ENCODE peak calls at places on chromosomes 7 and 10, in four cellular contexts. One of them, this sample, is unnamed.
A peak's percentile ranks its signal among the peaks of the same experiment; 100 is the strongest.

GRCh38 chr7:46759711-46760480 is 822.0 kb downstream of the TNS3 start:
- DNase-seq in left ventricle myocardium inferior: no peak
- DNase-seq in neural progenitor cell: no peak
- DNase-seq in cardiac muscle cell: peak; percentile 62
- DNase-seq in this sample: no peak

GRCh38 chr7:26201261-26202018 is at the start of gene CBX3:
- DNase-seq in left ventricle myocardium inferior: peak; percentile 91
- DNase-seq in neural progenitor cell: peak; percentile 99
- DNase-seq in cardiac muscle cell: peak; percentile 86
- DNase-seq in this sample: peak; percentile 92

GRCh38 chr7:133310232-133310852 is 57.5 kb downstream of the EXOC4 start:
- DNase-seq in left ventricle myocardium inferior: no peak
- DNase-seq in neural progenitor cell: no peak
- DNase-seq in cardiac muscle cell: peak; percentile 70
- DNase-seq in this sample: no peak

GRCh38 chr10:97063983-97064837 is 121.5 kb downstream of the SLIT1 start:
- DNase-seq in left ventricle myocardium inferior: no peak
- DNase-seq in neural progenitor cell: no peak
- DNase-seq in cardiac muscle cell: no peak
- DNase-seq in this sample: no peak

GRCh38 chr7:7556852-7557251 is 9.8 kb upstream of the MIOS start:
- DNase-seq in left ventricle myocardium inferior: no peak
- DNase-seq in neural progenitor cell: no peak
- DNase-seq in cardiac muscle cell: no peak
- DNase-seq in this sample: peak; percentile 30

GRCh38 chr7:45885264-45885882 is 2.9 kb upstream of the IGFBP1 start:
- DNase-seq in left ventricle myocardium inferior: no peak
- DNase-seq in neural progenitor cell: no peak
- DNase-seq in cardiac muscle cell: no peak
- DNase-seq in this sample: no peak

GRCh38 chr10:80079312-80079613 is 798 bp downstream of the TMEM254 start:
- DNase-seq in left ventricle myocardium inferior: no peak
- DNase-seq in neural progenitor cell: no peak
- DNase-seq in cardiac muscle cell: no peak
- DNase-seq in this sample: no peak

GRCh38 chr7:20797174-20798080 is 10.7 kb upstream of the SP8 start:
- DNase-seq in left ventricle myocardium inferior: no peak
- DNase-seq in neural progenitor cell: peak; percentile 27
- DNase-seq in cardiac muscle cell: no peak
- DNase-seq in this sample: peak; percentile 53

GRCh38 chr10:22370320-22370719 is 25.0 kb downstream of the SPAG6 start:
- DNase-seq in left ventricle myocardium inferior: no peak
- DNase-seq in neural progenitor cell: no peak
- DNase-seq in cardiac muscle cell: no peak
- DNase-seq in this sample: no peak

GRCh38 chr7:74372511-74373111 is 81.1 kb upstream of the GTF2IRD1 start:
- DNase-seq in left ventricle myocardium inferior: peak; percentile 40
- DNase-seq in neural progenitor cell: peak; percentile 38
- DNase-seq in cardiac muscle cell: peak; percentile 56
- DNase-seq in this sample: peak; percentile 32

GRCh38 chr7:38796636-38797501 is 112.1 kb downstream of the VPS41 start:
- DNase-seq in left ventricle myocardium inferior: no peak
- DNase-seq in neural progenitor cell: peak; percentile 62
- DNase-seq in cardiac muscle cell: peak; percentile 65
- DNase-seq in this sample: no peak

GRCh38 chr10:97081621-97082235 is 104.0 kb downstream of the SLIT1 start:
- DNase-seq in left ventricle myocardium inferior: peak; percentile 39
- DNase-seq in neural progenitor cell: peak; percentile 91
- DNase-seq in cardiac muscle cell: peak; percentile 70
- DNase-seq in this sample: peak; percentile 68

GRCh38 chr7:138338361-138338760 is 121.7 kb upstream of the TRIM24 start:
- DNase-seq in left ventricle myocardium inferior: peak; percentile 73
- DNase-seq in neural progenitor cell: no peak
- DNase-seq in cardiac muscle cell: peak; percentile 95
- DNase-seq in this sample: no peak

GRCh38 chr7:6171532-6172330 is 100.7 kb downstream of the CYTH3 start:
- DNase-seq in left ventricle myocardium inferior: no peak
- DNase-seq in neural progenitor cell: peak; percentile 70
- DNase-seq in cardiac muscle cell: no peak
- DNase-seq in this sample: no peak

GRCh38 chr10:24723788-24724380 is at the start of gene ARHGAP21:
- DNase-seq in left ventricle myocardium inferior: peak; percentile 81
- DNase-seq in neural progenitor cell: peak; percentile 73
- DNase-seq in cardiac muscle cell: peak; percentile 85
- DNase-seq in this sample: peak; percentile 83

GRCh38 chr10:3857318-3857717 is 72.3 kb upstream of the KLF6 start:
- DNase-seq in left ventricle myocardium inferior: no peak
- DNase-seq in neural progenitor cell: no peak
- DNase-seq in cardiac muscle cell: no peak
- DNase-seq in this sample: no peak
- H3K4me1 ChIP-seq in left ventricle myocardium inferior: peaks cover 25% of the 10 kb centered on the region
- H3K4me1 ChIP-seq in neural progenitor cell: peaks cover 3% of the 10 kb centered on the region
- H3K4me1 ChIP-seq in cardiac muscle cell: no peaks in the 10 kb centered on the region
- H3K4me1 ChIP-seq in this sample: peaks cover 16% of the 10 kb centered on the region

GRCh38 chr10:13206546-13207443 is 27.4 kb downstream of the UCMA start:
- DNase-seq in left ventricle myocardium inferior: no peak
- DNase-seq in neural progenitor cell: peak; percentile 38
- DNase-seq in cardiac muscle cell: peak; percentile 73
- DNase-seq in this sample: peak; percentile 26
- TF ChIP-seq CTCF in left ventricle myocardium inferior: peak; percentile 51
- TF ChIP-seq CTCF in neural progenitor cell: peak; percentile 63
- TF ChIP-seq CTCF in cardiac muscle cell: peak; percentile 65
- TF ChIP-seq CTCF in this sample: peak; percentile 12

GRCh38 chr10:118853916-118854315 is 99.1 kb upstream of the CACUL1 start:
- DNase-seq in left ventricle myocardium inferior: no peak
- DNase-seq in neural progenitor cell: no peak
- DNase-seq in cardiac muscle cell: no peak
- DNase-seq in this sample: no peak
- H3K4me3 ChIP-seq in left ventricle myocardium inferior: no peak overlapping the region
- H3K4me3 ChIP-seq in neural progenitor cell: no peak overlapping the region
- H3K4me3 ChIP-seq in cardiac muscle cell: no peak overlapping the region
- H3K4me3 ChIP-seq in this sample: no peak overlapping the region

GRCh38 chr10:110394296-110394695 is 89.6 kb upstream of the SMNDC1 start:
- DNase-seq in left ventricle myocardium inferior: no peak
- DNase-seq in neural progenitor cell: no peak
- DNase-seq in cardiac muscle cell: no peak
- DNase-seq in this sample: no peak
- H3K4me1 ChIP-seq in left ventricle myocardium inferior: peaks cover 29% of the 10 kb centered on the region
- H3K4me1 ChIP-seq in neural progenitor cell: peaks cover 28% of the 10 kb centered on the region
- H3K4me1 ChIP-seq in cardiac muscle cell: peaks cover 24% of the 10 kb centered on the region
- H3K4me1 ChIP-seq in this sample: peaks cover 38% of the 10 kb centered on the region

GRCh38 chr7:66643395-66643794 is 14.7 kb downstream of the KCTD7 start:
- DNase-seq in left ventricle myocardium inferior: no peak
- DNase-seq in neural progenitor cell: no peak
- DNase-seq in cardiac muscle cell: no peak
- DNase-seq in this sample: no peak
- TF ChIP-seq CTCF in left ventricle myocardium inferior: no peak
- TF ChIP-seq CTCF in neural progenitor cell: no peak
- TF ChIP-seq CTCF in cardiac muscle cell: no peak
- TF ChIP-seq CTCF in this sample: no peak

DNA sequence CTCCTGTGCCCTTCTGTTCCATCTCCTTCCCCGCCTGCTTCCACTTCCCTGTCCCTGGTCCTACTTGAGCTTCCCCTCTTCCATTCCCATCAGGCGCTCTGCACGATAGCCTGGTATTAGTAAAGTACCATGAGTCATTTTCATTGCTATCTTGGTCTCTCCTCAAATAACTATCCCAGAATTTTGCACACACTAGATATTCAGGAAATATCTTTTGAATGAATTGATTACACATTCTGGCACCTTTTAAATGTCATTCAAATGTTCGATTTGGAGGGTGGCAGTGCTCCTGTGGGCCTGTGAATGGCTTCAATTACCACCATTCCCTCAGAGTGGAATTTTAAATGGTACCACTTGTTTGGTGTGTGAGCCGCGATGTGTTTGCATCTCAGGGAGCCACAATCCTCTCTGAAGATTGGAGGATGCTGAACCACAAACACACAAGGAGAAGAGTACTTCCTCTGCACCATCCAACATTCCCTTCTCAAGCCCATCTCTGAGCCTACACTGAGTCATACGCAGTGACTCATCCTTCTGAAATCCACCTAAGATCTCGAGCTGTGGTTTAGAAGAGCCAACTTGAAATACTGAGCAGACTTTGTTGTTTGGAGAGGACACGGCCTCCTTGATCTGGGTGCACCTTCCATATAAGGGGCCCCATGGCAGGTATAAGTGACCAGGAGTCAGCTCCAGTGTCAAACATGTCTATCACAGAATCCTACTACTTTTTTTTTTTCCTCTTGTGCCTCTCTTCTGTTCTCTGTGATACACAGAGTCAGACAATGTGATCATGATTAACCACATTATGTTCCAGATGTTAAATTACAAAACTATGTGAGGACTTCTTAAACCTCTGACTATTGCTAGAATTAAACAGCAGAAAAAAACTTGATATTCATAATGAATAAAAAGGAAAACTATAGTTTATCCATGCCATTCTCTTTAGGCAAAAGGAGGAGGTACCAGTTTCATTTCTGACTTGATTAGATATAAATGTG is 81.9 kb downstream of the BMPER start:
- DNase-seq in left ventricle myocardium inferior: no peak
- DNase-seq in neural progenitor cell: no peak
- DNase-seq in cardiac muscle cell: peak; percentile 96
- DNase-seq in this sample: no peak
- H3K4me3 ChIP-seq in left ventricle myocardium inferior: no peak overlapping the region
- H3K4me3 ChIP-seq in neural progenitor cell: no peak overlapping the region
- H3K4me3 ChIP-seq in cardiac muscle cell: no peak overlapping the region
- H3K4me3 ChIP-seq in this sample: no peak overlapping the region

GRCh38 chr7:155741805-155742204 is 70.5 kb downstream of the SHH start:
- DNase-seq in left ventricle myocardium inferior: no peak
- DNase-seq in neural progenitor cell: no peak
- DNase-seq in cardiac muscle cell: no peak
- DNase-seq in this sample: peak; percentile 55

GRCh38 chr7:155745737-155746136 is 66.5 kb downstream of the SHH start:
- DNase-seq in left ventricle myocardium inferior: no peak
- DNase-seq in neural progenitor cell: no peak
- DNase-seq in cardiac muscle cell: no peak
- DNase-seq in this sample: no peak

GRCh38 chr7:155746188-155746587 is 66.1 kb downstream of the SHH start:
- DNase-seq in left ventricle myocardium inferior: no peak
- DNase-seq in neural progenitor cell: no peak
- DNase-seq in cardiac muscle cell: no peak
- DNase-seq in this sample: no peak

GRCh38 chr7:155743197-155743596 is 69.1 kb downstream of the SHH start:
- DNase-seq in left ventricle myocardium inferior: no peak
- DNase-seq in neural progenitor cell: no peak
- DNase-seq in cardiac muscle cell: no peak
- DNase-seq in this sample: no peak

DNA sequence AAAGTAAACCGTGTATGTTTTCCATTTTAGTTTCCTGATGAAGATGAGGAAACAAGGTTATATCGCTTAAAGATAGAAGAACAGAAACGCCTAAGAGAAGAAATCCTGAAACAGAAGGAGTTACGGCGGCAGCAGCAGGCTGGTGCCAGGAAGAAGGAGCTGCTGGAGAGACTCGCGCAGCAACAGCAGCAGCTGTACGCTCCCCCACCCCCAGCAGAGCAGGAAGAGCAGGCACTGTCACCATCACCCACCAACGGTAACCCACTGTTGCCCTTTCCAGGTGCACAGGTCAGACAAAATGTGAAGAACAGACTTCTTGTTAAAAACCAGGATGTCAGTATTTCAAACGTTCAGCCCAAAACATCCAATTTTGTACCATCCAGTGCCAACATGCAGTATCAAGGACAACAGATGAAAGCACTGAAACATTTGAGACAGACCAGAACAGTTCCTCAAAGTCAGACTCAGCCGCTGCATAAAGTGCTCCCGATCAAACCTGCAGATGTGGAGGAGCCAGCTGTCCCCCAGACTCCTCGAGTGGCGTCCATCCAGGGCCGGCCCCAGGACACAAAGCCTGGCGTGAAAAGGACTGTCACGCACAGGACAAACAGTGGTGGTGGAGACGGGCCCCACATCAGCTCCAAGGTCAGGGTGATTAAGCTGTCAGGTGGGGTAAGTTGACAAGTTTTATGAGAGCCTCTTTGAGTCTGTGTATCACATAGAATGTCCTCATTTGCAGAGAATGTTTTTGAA is 67.2 kb downstream of the SHH start:
- DNase-seq in left ventricle myocardium inferior: no peak
- DNase-seq in neural progenitor cell: no peak
- DNase-seq in cardiac muscle cell: no peak
- DNase-seq in this sample: no peak
- H3K4me1 ChIP-seq in left ventricle myocardium inferior: peaks cover 33% of the 10 kb centered on the region
- H3K4me1 ChIP-seq in neural progenitor cell: peaks cover 13% of the 10 kb centered on the region
- H3K4me1 ChIP-seq in cardiac muscle cell: no peaks in the 10 kb centered on the region
- H3K4me1 ChIP-seq in this sample: no peaks in the 10 kb centered on the region

GRCh38 chr7:55019691-55020480 is 1.1 kb downstream of the EGFR start:
- DNase-seq in left ventricle myocardium inferior: peak; percentile 24
- DNase-seq in neural progenitor cell: peak; percentile 59
- DNase-seq in cardiac muscle cell: no peak
- DNase-seq in this sample: peak; percentile 69
- TF ChIP-seq CTCF in left ventricle myocardium inferior: no peak
- TF ChIP-seq CTCF in neural progenitor cell: peak; percentile 18
- TF ChIP-seq CTCF in cardiac muscle cell: peak; percentile 12
- TF ChIP-seq CTCF in this sample: no peak

GRCh38 chr7:22550514-22551010 is 50.6 kb upstream of the STEAP1B start:
- DNase-seq in left ventricle myocardium inferior: no peak
- DNase-seq in neural progenitor cell: no peak
- DNase-seq in cardiac muscle cell: no peak
- DNase-seq in this sample: no peak
- H3K4me3 ChIP-seq in left ventricle myocardium inferior: no peak overlapping the region
- H3K4me3 ChIP-seq in neural progenitor cell: peak overlapping the region; percentile 61
- H3K4me3 ChIP-seq in cardiac muscle cell: no peak overlapping the region
- H3K4me3 ChIP-seq in this sample: no peak overlapping the region

GRCh38 chr10:33116293-33116697 is 158.3 kb upstream of the ITGB1 start:
- DNase-seq in left ventricle myocardium inferior: no peak
- DNase-seq in neural progenitor cell: peak; percentile 79
- DNase-seq in cardiac muscle cell: peak; percentile 88
- DNase-seq in this sample: no peak

GRCh38 chr10:33114451-33114944 is 156.5 kb upstream of the ITGB1 start:
- DNase-seq in left ventricle myocardium inferior: no peak
- DNase-seq in neural progenitor cell: no peak
- DNase-seq in cardiac muscle cell: peak; percentile 79
- DNase-seq in this sample: no peak

GRCh38 chr10:33113111-33113856 is 155.3 kb upstream of the ITGB1 start:
- DNase-seq in left ventricle myocardium inferior: no peak
- DNase-seq in neural progenitor cell: no peak
- DNase-seq in cardiac muscle cell: peak; percentile 82
- DNase-seq in this sample: no peak

GRCh38 chr10:33117816-33118215 is 159.8 kb upstream of the ITGB1 start:
- DNase-seq in left ventricle myocardium inferior: no peak
- DNase-seq in neural progenitor cell: no peak
- DNase-seq in cardiac muscle cell: no peak
- DNase-seq in this sample: no peak

DNA sequence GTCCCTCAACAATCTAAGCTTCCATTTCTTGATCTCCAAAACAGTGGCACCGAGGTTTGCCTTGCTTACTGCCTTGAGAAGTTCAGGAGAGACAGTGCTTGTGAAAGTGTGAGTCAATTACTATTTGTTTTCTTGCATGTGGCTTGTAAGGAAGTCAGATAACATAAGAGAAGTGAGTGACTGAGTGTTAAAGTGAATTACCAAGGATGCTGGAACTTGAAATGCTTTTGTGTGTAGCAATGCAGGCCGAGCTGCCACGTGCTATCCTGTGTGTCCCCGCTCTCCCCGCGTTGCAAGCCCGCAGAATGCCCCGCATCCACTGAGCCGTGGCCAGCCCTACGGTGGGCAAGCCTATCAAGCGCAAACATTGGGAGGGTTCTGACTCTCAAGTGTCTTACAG is 157.7 kb upstream of the ITGB1 start:
- DNase-seq in left ventricle myocardium inferior: no peak
- DNase-seq in neural progenitor cell: no peak
- DNase-seq in cardiac muscle cell: peak; percentile 82
- DNase-seq in this sample: no peak
- H3K4me1 ChIP-seq in left ventricle myocardium inferior: peaks cover 46% of the 10 kb centered on the region
- H3K4me1 ChIP-seq in neural progenitor cell: peaks cover 7% of the 10 kb centered on the region
- H3K4me1 ChIP-seq in cardiac muscle cell: peaks cover 4% of the 10 kb centered on the region
- H3K4me1 ChIP-seq in this sample: no peaks in the 10 kb centered on the region

This sample was measured in mucosa of descending colon.